ENCODE peak calls at places on chromosomes 2 and 18, in five cellular contexts. One of them, this sample, is unnamed.

GRCh38 chr18:29176681-29177080 is 999.8 kb upstream of the CDH2 start:
- DNase-seq in K562: no peak
- DNase-seq in suprapubic skin: no peak
- DNase-seq in transverse colon: no peak
- DNase-seq in sigmoid colon: no peak
- DNase-seq in this sample: no peak

GRCh38 chr2:105369777-105370690 is 28.8 kb downstream of the FHL2 start:
- DNase-seq in K562: peak; percentile 67
- DNase-seq in suprapubic skin: peak; percentile 92
- DNase-seq in transverse colon: peak; percentile 92
- DNase-seq in sigmoid colon: peak; percentile 93
- DNase-seq in this sample: peak; percentile 93

GRCh38 chr18:75214766-75215515 is 4.3 kb downstream of the TSHZ1 start:
- DNase-seq in K562: no peak
- DNase-seq in suprapubic skin: no peak
- DNase-seq in transverse colon: peak; percentile 42
- DNase-seq in sigmoid colon: no peak
- DNase-seq in this sample: no peak

GRCh38 chr2:154704991-154705390 is 6.5 kb downstream of the KCNJ3 start:
- DNase-seq in K562: no peak
- DNase-seq in suprapubic skin: no peak
- DNase-seq in transverse colon: no peak
- DNase-seq in sigmoid colon: no peak
- DNase-seq in this sample: no peak

GRCh38 chr2:23566236-23567142 is 181.5 kb downstream of the KLHL29 start:
- DNase-seq in K562: peak; percentile 72
- DNase-seq in suprapubic skin: no peak
- DNase-seq in transverse colon: no peak
- DNase-seq in sigmoid colon: no peak
- DNase-seq in this sample: no peak

GRCh38 chr2:16625201-16625729 is 40.4 kb downstream of the CYRIA start:
- DNase-seq in K562: no peak
- DNase-seq in suprapubic skin: no peak
- DNase-seq in transverse colon: peak; percentile 26
- DNase-seq in sigmoid colon: no peak
- DNase-seq in this sample: no peak

GRCh38 chr2:191009541-191010374 is 4.2 kb downstream of the STAT1 start:
- DNase-seq in K562: no peak
- DNase-seq in suprapubic skin: no peak
- DNase-seq in transverse colon: no peak
- DNase-seq in sigmoid colon: no peak
- DNase-seq in this sample: no peak

GRCh38 chr2:101714098-101714497 is 16.6 kb downstream of the MAP4K4 start:
- DNase-seq in K562: no peak
- DNase-seq in suprapubic skin: no peak
- DNase-seq in transverse colon: no peak
- DNase-seq in sigmoid colon: no peak
- DNase-seq in this sample: no peak

GRCh38 chr2:101983928-101984327 is 7.8 kb upstream of the IL1R2 start:
- DNase-seq in K562: no peak
- DNase-seq in suprapubic skin: no peak
- DNase-seq in transverse colon: no peak
- DNase-seq in sigmoid colon: no peak
- DNase-seq in this sample: no peak

GRCh38 chr2:195666113-195666712 is 9.2 kb downstream of the SLC39A10 start:
- DNase-seq in K562: no peak
- DNase-seq in suprapubic skin: no peak
- DNase-seq in transverse colon: no peak
- DNase-seq in sigmoid colon: no peak
- DNase-seq in this sample: no peak

GRCh38 chr2:85754313-85755095 is 713 bp downstream of the ATOH8 start:
- DNase-seq in K562: peak; percentile 43
- DNase-seq in suprapubic skin: no peak
- DNase-seq in transverse colon: peak; percentile 32
- DNase-seq in sigmoid colon: no peak
- DNase-seq in this sample: peak; percentile 46

GRCh38 chr2:237576974-237577373 is 10.6 kb downstream of the PRLH start:
- DNase-seq in K562: no peak
- DNase-seq in suprapubic skin: no peak
- DNase-seq in transverse colon: no peak
- DNase-seq in sigmoid colon: no peak
- DNase-seq in this sample: no peak
- H3K4me1 ChIP-seq in K562: no peaks in the 10 kb centered on the region
- H3K4me1 ChIP-seq in suprapubic skin: peaks cover 26% of the 10 kb centered on the region
- H3K4me1 ChIP-seq in transverse colon: peaks cover 8% of the 10 kb centered on the region
- H3K4me1 ChIP-seq in sigmoid colon: peaks cover 15% of the 10 kb centered on the region
- H3K4me1 ChIP-seq in this sample: peaks cover 44% of the 10 kb centered on the region

DNA sequence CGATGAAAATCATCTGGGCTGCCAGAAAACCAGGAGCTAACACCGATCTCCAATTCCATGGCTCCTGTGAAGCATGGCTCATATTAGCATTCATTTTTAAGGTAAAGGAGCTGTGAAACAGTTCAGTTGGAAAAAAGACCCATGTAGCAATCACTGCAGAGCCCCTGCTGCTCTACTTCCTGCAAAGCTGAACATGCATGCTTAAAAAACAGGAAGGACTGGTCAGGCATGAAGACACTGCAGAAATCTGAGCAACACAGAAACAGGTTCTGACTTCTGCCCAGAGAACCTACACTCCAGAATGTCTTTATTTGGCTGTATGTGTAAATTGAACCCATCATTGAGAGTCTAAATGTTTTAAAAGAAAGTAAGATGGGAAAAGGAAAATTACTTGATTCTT is 950.6 kb downstream of the DCDC2C start:
- DNase-seq in K562: no peak
- DNase-seq in suprapubic skin: no peak
- DNase-seq in transverse colon: no peak
- DNase-seq in sigmoid colon: no peak
- DNase-seq in this sample: no peak
- TF ChIP-seq POLR2AphosphoS5 in K562: no peak
- TF ChIP-seq POLR2AphosphoS5 in suprapubic skin: no peak
- TF ChIP-seq POLR2AphosphoS5 in transverse colon: no peak
- TF ChIP-seq POLR2AphosphoS5 in sigmoid colon: no peak
- TF ChIP-seq POLR2AphosphoS5 in this sample: no peak

DNA sequence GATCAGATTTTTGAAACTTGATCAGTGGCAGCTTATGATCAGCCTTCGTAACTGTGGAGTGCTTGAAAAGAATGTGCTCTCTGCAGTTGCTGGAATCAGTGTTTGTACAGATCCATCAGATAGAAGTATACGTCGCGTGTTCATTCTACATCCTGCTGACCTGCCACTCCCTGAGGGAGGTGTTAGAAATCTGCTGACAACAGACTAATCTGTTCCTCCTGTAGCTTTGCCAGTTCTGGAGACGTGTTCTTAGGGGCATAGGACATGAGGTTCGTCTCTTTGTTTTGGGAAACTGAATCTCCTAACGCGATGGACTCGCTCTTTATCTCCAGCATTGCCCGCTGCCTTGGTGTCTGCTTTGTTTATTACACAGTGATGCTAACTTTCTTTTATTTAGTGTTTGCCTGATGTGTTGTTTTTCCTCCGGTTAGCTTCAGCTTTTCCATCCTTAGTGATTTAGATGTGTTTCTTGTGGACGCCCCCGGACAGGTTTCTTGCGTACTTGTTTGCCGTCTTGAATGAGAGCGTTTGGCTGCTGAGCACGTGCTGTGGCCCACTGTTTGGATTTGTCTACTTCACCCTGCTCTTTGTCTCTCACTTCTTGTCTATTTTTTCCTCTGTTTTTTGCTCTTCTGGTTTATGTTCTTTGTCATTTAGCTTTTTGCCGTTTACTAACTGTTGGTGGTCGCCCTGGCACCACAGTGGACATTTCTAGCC is 17.4 kb upstream of the GAL3ST2 start:
- DNase-seq in K562: no peak
- DNase-seq in suprapubic skin: no peak
- DNase-seq in transverse colon: no peak
- DNase-seq in sigmoid colon: no peak
- DNase-seq in this sample: no peak
- H3K27ac ChIP-seq in K562: no peak overlapping the region
- H3K27ac ChIP-seq in suprapubic skin: no peak overlapping the region
- H3K27ac ChIP-seq in transverse colon: no peak overlapping the region
- H3K27ac ChIP-seq in sigmoid colon: no peak overlapping the region
- H3K27ac ChIP-seq in this sample: no peak overlapping the region

DNA sequence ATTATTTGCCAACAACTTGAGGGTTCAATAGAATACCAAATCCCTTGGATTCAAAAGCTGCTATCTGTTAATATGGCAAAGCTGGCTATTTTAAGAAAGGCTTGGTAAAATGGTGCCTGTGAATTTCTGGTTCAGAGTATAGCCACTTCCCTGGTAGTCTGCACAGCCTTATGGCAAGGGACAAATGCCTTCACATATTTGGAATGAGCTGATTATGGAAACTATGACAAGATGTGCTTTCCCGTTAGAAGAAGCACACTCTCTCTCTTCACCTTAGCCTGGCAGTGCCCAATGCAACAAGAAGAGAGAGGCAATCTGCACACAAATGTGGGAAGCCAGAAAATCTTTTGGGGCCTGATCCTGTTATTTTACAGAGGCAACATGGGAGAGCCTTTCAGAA is 47.5 kb upstream of the MAP3K20 start:
- DNase-seq in K562: no peak
- DNase-seq in suprapubic skin: no peak
- DNase-seq in transverse colon: no peak
- DNase-seq in sigmoid colon: no peak
- DNase-seq in this sample: no peak
- H3K4me1 ChIP-seq in K562: no peaks in the 10 kb centered on the region
- H3K4me1 ChIP-seq in suprapubic skin: peaks cover 12% of the 10 kb centered on the region
- H3K4me1 ChIP-seq in transverse colon: peaks cover 13% of the 10 kb centered on the region
- H3K4me1 ChIP-seq in sigmoid colon: peaks cover 21% of the 10 kb centered on the region
- H3K4me1 ChIP-seq in this sample: peaks cover 24% of the 10 kb centered on the region

GRCh38 chr2:146814971-146815370 is 1029.9 kb upstream of the ACVR2A start:
- DNase-seq in K562: no peak
- DNase-seq in suprapubic skin: no peak
- DNase-seq in transverse colon: no peak
- DNase-seq in sigmoid colon: no peak
- DNase-seq in this sample: no peak
- TF ChIP-seq POLR2AphosphoS5 in K562: no peak
- TF ChIP-seq POLR2AphosphoS5 in suprapubic skin: no peak
- TF ChIP-seq POLR2AphosphoS5 in transverse colon: no peak
- TF ChIP-seq POLR2AphosphoS5 in sigmoid colon: no peak
- TF ChIP-seq POLR2AphosphoS5 in this sample: no peak